ENCODE peak calls at places on chromosomes 6 and 20, in ten cellular contexts. One of them, this sample, is unnamed. For H3K36me3 and H3K27me3, the result is how much of the 10 kb centered on the place peaks cover.

GRCh38 chr6:169707772-169708171 is 5.8 kb downstream of the C6orf120 start:
- DNase-seq in CD8-positive, alpha-beta memory T cell: no peak
- DNase-seq in transverse colon: no peak
- DNase-seq in brain microvascular endothelial cell: no peak
- DNase-seq in lower lobe of right lung: no peak
- DNase-seq in body of pancreas: no peak
- DNase-seq in DND-41: no peak
- DNase-seq in IMR-90: no peak
- DNase-seq in bronchial epithelial cell: no peak
- DNase-seq in fibroblast of lung: no peak
- DNase-seq in this sample: no peak

GRCh38 chr6:108083349-108083748 is 8.8 kb upstream of the OSTM1 start:
- DNase-seq in bronchial epithelial cell: no peak
- DNase-seq in CD8-positive, alpha-beta memory T cell: no peak
- DNase-seq in body of pancreas: no peak
- DNase-seq in brain microvascular endothelial cell: no peak
- DNase-seq in DND-41: no peak
- DNase-seq in transverse colon: no peak
- DNase-seq in IMR-90: no peak
- DNase-seq in fibroblast of lung: no peak
- DNase-seq in lower lobe of right lung: no peak
- DNase-seq in this sample: no peak

GRCh38 chr6:87151786-87152527 is 3.4 kb upstream of the ZNF292 start:
- DNase-seq in lower lobe of right lung: peak
- DNase-seq in body of pancreas: peak
- DNase-seq in fibroblast of lung: peak
- DNase-seq in CD8-positive, alpha-beta memory T cell: peak
- DNase-seq in transverse colon: peak
- DNase-seq in bronchial epithelial cell: no peak
- DNase-seq in DND-41: no peak
- DNase-seq in brain microvascular endothelial cell: peak
- DNase-seq in IMR-90: peak
- DNase-seq in this sample: no peak

GRCh38 chr6:39411465-39411864 is 89.0 kb upstream of the KCNK16 start:
- DNase-seq in IMR-90: peak
- DNase-seq in lower lobe of right lung: no peak
- DNase-seq in body of pancreas: no peak
- DNase-seq in bronchial epithelial cell: peak
- DNase-seq in brain microvascular endothelial cell: peak
- DNase-seq in DND-41: no peak
- DNase-seq in CD8-positive, alpha-beta memory T cell: no peak
- DNase-seq in transverse colon: no peak
- DNase-seq in fibroblast of lung: no peak
- DNase-seq in this sample: no peak

GRCh38 chr6:169589699-169590257 is 112.1 kb downstream of the WDR27 start:
- DNase-seq in CD8-positive, alpha-beta memory T cell: no peak
- DNase-seq in DND-41: no peak
- DNase-seq in bronchial epithelial cell: peak
- DNase-seq in IMR-90: no peak
- DNase-seq in lower lobe of right lung: no peak
- DNase-seq in body of pancreas: no peak
- DNase-seq in transverse colon: no peak
- DNase-seq in brain microvascular endothelial cell: no peak
- DNase-seq in fibroblast of lung: no peak
- DNase-seq in this sample: no peak

GRCh38 chr6:56956481-56956880 is 1.6 kb downstream of the BEND6 start:
- DNase-seq in body of pancreas: no peak
- DNase-seq in bronchial epithelial cell: no peak
- DNase-seq in DND-41: no peak
- DNase-seq in transverse colon: no peak
- DNase-seq in CD8-positive, alpha-beta memory T cell: no peak
- DNase-seq in fibroblast of lung: no peak
- DNase-seq in lower lobe of right lung: no peak
- DNase-seq in brain microvascular endothelial cell: no peak
- DNase-seq in IMR-90: no peak
- DNase-seq in this sample: no peak

GRCh38 chr6:129617986-129618385 is 92.0 kb downstream of the ARHGAP18 start:
- DNase-seq in IMR-90: no peak
- DNase-seq in brain microvascular endothelial cell: no peak
- DNase-seq in CD8-positive, alpha-beta memory T cell: no peak
- DNase-seq in fibroblast of lung: no peak
- DNase-seq in DND-41: no peak
- DNase-seq in transverse colon: no peak
- DNase-seq in bronchial epithelial cell: no peak
- DNase-seq in lower lobe of right lung: no peak
- DNase-seq in body of pancreas: no peak
- DNase-seq in this sample: no peak

GRCh38 chr6:14001329-14002012 is 76.7 kb downstream of the RNF182 start:
- DNase-seq in IMR-90: peak
- DNase-seq in CD8-positive, alpha-beta memory T cell: no peak
- DNase-seq in fibroblast of lung: peak
- DNase-seq in brain microvascular endothelial cell: peak
- DNase-seq in body of pancreas: peak
- DNase-seq in transverse colon: no peak
- DNase-seq in bronchial epithelial cell: peak
- DNase-seq in DND-41: no peak
- DNase-seq in lower lobe of right lung: no peak
- DNase-seq in this sample: peak

GRCh38 chr6:7897461-7898192 is 13.0 kb downstream of the TXNDC5 start:
- DNase-seq in IMR-90: no peak
- DNase-seq in body of pancreas: no peak
- DNase-seq in brain microvascular endothelial cell: no peak
- DNase-seq in CD8-positive, alpha-beta memory T cell: no peak
- DNase-seq in lower lobe of right lung: no peak
- DNase-seq in fibroblast of lung: no peak
- DNase-seq in DND-41: no peak
- DNase-seq in transverse colon: no peak
- DNase-seq in bronchial epithelial cell: no peak
- DNase-seq in this sample: no peak

GRCh38 chr6:136873733-136874132 is 48.4 kb upstream of the SLC35D3 start:
- DNase-seq in bronchial epithelial cell: no peak
- DNase-seq in lower lobe of right lung: no peak
- DNase-seq in IMR-90: no peak
- DNase-seq in body of pancreas: no peak
- DNase-seq in CD8-positive, alpha-beta memory T cell: no peak
- DNase-seq in brain microvascular endothelial cell: no peak
- DNase-seq in fibroblast of lung: peak
- DNase-seq in transverse colon: no peak
- DNase-seq in DND-41: no peak
- DNase-seq in this sample: no peak

GRCh38 chr6:63347599-63347998 is 27.8 kb upstream of the LGSN start:
- DNase-seq in CD8-positive, alpha-beta memory T cell: no peak
- DNase-seq in lower lobe of right lung: no peak
- DNase-seq in brain microvascular endothelial cell: peak
- DNase-seq in fibroblast of lung: peak
- DNase-seq in IMR-90: peak
- DNase-seq in bronchial epithelial cell: peak
- DNase-seq in body of pancreas: no peak
- DNase-seq in DND-41: no peak
- DNase-seq in transverse colon: no peak
- DNase-seq in this sample: peak

GRCh38 chr6:166433096-166433495 is 50.4 kb upstream of the MPC1 start:
- DNase-seq in brain microvascular endothelial cell: no peak
- DNase-seq in fibroblast of lung: no peak
- DNase-seq in DND-41: no peak
- DNase-seq in bronchial epithelial cell: no peak
- DNase-seq in CD8-positive, alpha-beta memory T cell: no peak
- DNase-seq in transverse colon: no peak
- DNase-seq in lower lobe of right lung: no peak
- DNase-seq in body of pancreas: no peak
- DNase-seq in IMR-90: no peak
- DNase-seq in this sample: no peak

GRCh38 chr20:45910670-45911485 is 1.1 kb downstream of the PLTP start:
- DNase-seq in brain microvascular endothelial cell: peak
- DNase-seq in body of pancreas: peak
- DNase-seq in lower lobe of right lung: peak
- DNase-seq in IMR-90: peak
- DNase-seq in fibroblast of lung: peak
- DNase-seq in bronchial epithelial cell: peak
- DNase-seq in transverse colon: peak
- DNase-seq in DND-41: peak
- DNase-seq in CD8-positive, alpha-beta memory T cell: peak
- DNase-seq in this sample: peak

GRCh38 chr6:83132121-83132520 is 60.9 kb downstream of the PGM3 start:
- DNase-seq in DND-41: no peak
- DNase-seq in body of pancreas: no peak
- DNase-seq in lower lobe of right lung: no peak
- DNase-seq in fibroblast of lung: no peak
- DNase-seq in bronchial epithelial cell: no peak
- DNase-seq in transverse colon: no peak
- DNase-seq in IMR-90: no peak
- DNase-seq in brain microvascular endothelial cell: no peak
- DNase-seq in CD8-positive, alpha-beta memory T cell: no peak
- DNase-seq in this sample: no peak

GRCh38 chr6:52407467-52407866 is 12.7 kb upstream of the EFHC1 start:
- DNase-seq in lower lobe of right lung: no peak
- DNase-seq in IMR-90: peak
- DNase-seq in body of pancreas: peak
- DNase-seq in DND-41: peak
- DNase-seq in CD8-positive, alpha-beta memory T cell: peak
- DNase-seq in fibroblast of lung: peak
- DNase-seq in transverse colon: no peak
- DNase-seq in brain microvascular endothelial cell: peak
- DNase-seq in bronchial epithelial cell: peak
- DNase-seq in this sample: no peak

GRCh38 chr6:78999737-79000136 is 78.3 kb downstream of the PHIP start:
- DNase-seq in DND-41: no peak
- DNase-seq in lower lobe of right lung: no peak
- DNase-seq in brain microvascular endothelial cell: no peak
- DNase-seq in body of pancreas: no peak
- DNase-seq in bronchial epithelial cell: no peak
- DNase-seq in fibroblast of lung: peak
- DNase-seq in IMR-90: peak
- DNase-seq in transverse colon: no peak
- DNase-seq in CD8-positive, alpha-beta memory T cell: no peak
- DNase-seq in this sample: no peak
- H3K36me3 ChIP-seq in DND-41: half or more
- H3K36me3 ChIP-seq in lower lobe of right lung: half or more
- H3K36me3 ChIP-seq in brain microvascular endothelial cell: under half
- H3K36me3 ChIP-seq in body of pancreas: under half
- H3K36me3 ChIP-seq in bronchial epithelial cell: under half
- H3K36me3 ChIP-seq in fibroblast of lung: under half
- H3K36me3 ChIP-seq in IMR-90: under half
- H3K36me3 ChIP-seq in transverse colon: under half
- H3K36me3 ChIP-seq in CD8-positive, alpha-beta memory T cell: under half
- H3K36me3 ChIP-seq in this sample: under half

GRCh38 chr20:63540417-63541186 is 3.4 kb upstream of the PTK6 start:
- DNase-seq in body of pancreas: no peak
- DNase-seq in DND-41: no peak
- DNase-seq in lower lobe of right lung: no peak
- DNase-seq in transverse colon: no peak
- DNase-seq in fibroblast of lung: no peak
- DNase-seq in brain microvascular endothelial cell: no peak
- DNase-seq in bronchial epithelial cell: no peak
- DNase-seq in CD8-positive, alpha-beta memory T cell: no peak
- DNase-seq in IMR-90: peak
- DNase-seq in this sample: no peak

GRCh38 chr20:63543131-63543530 is 4.4 kb downstream of the SRMS start:
- DNase-seq in lower lobe of right lung: no peak
- DNase-seq in fibroblast of lung: no peak
- DNase-seq in body of pancreas: no peak
- DNase-seq in brain microvascular endothelial cell: no peak
- DNase-seq in transverse colon: no peak
- DNase-seq in IMR-90: no peak
- DNase-seq in bronchial epithelial cell: no peak
- DNase-seq in CD8-positive, alpha-beta memory T cell: no peak
- DNase-seq in DND-41: no peak
- DNase-seq in this sample: no peak

GRCh38 chr20:63541371-63541770 is 4.2 kb upstream of the PTK6 start:
- DNase-seq in lower lobe of right lung: no peak
- DNase-seq in transverse colon: no peak
- DNase-seq in CD8-positive, alpha-beta memory T cell: no peak
- DNase-seq in DND-41: no peak
- DNase-seq in body of pancreas: no peak
- DNase-seq in bronchial epithelial cell: no peak
- DNase-seq in fibroblast of lung: no peak
- DNase-seq in brain microvascular endothelial cell: no peak
- DNase-seq in IMR-90: no peak
- DNase-seq in this sample: no peak

GRCh38 chr20:63542696-63543095 is 4.9 kb downstream of the SRMS start:
- DNase-seq in CD8-positive, alpha-beta memory T cell: no peak
- DNase-seq in lower lobe of right lung: no peak
- DNase-seq in brain microvascular endothelial cell: no peak
- DNase-seq in IMR-90: no peak
- DNase-seq in DND-41: no peak
- DNase-seq in transverse colon: peak
- DNase-seq in bronchial epithelial cell: no peak
- DNase-seq in fibroblast of lung: no peak
- DNase-seq in body of pancreas: no peak
- DNase-seq in this sample: no peak

DNA sequence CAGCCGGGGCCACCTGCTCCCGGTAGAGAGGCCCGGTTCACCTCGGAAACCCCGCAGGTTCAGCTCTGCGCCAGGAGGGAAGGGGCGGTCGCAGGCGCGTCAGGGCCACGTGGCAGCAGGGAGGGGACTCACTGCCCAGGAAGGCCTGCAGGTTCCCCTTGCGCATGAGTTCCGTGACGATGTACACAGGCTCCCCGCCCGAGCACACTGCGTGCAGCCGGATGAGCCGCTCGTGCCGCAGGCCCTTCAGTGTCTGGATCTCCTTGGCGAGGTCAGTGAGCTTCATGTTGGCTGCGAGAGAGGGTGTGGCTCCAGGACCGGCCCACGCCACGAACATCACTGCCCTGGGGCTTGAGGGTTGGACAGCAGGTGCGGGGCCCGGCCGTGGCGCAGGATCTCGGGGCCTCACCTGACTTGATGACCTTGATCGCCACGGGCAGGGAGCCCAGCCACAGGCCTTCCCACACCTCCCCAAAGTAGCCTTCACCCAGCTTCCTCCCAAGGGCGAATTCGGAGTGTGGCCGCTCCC is 4.9 kb upstream of the PTK6 start:
- DNase-seq in transverse colon: peak
- DNase-seq in fibroblast of lung: no peak
- DNase-seq in lower lobe of right lung: no peak
- DNase-seq in IMR-90: no peak
- DNase-seq in bronchial epithelial cell: no peak
- DNase-seq in CD8-positive, alpha-beta memory T cell: no peak
- DNase-seq in brain microvascular endothelial cell: no peak
- DNase-seq in body of pancreas: no peak
- DNase-seq in DND-41: no peak
- DNase-seq in this sample: no peak
- H3K4me3 ChIP-seq in transverse colon: peak
- H3K4me3 ChIP-seq in fibroblast of lung: no peak
- H3K4me3 ChIP-seq in lower lobe of right lung: no peak
- H3K4me3 ChIP-seq in IMR-90: no peak
- H3K4me3 ChIP-seq in bronchial epithelial cell: no peak
- H3K4me3 ChIP-seq in CD8-positive, alpha-beta memory T cell: no peak
- H3K4me3 ChIP-seq in brain microvascular endothelial cell: no peak
- H3K4me3 ChIP-seq in body of pancreas: no peak
- H3K4me3 ChIP-seq in DND-41: no peak
- H3K4me3 ChIP-seq in this sample: no peak

GRCh38 chr6:1662532-1662931 is 52.8 kb downstream of the FOXC1 start:
- DNase-seq in CD8-positive, alpha-beta memory T cell: no peak
- DNase-seq in IMR-90: peak
- DNase-seq in body of pancreas: no peak
- DNase-seq in brain microvascular endothelial cell: no peak
- DNase-seq in transverse colon: no peak
- DNase-seq in lower lobe of right lung: no peak
- DNase-seq in bronchial epithelial cell: no peak
- DNase-seq in fibroblast of lung: no peak
- DNase-seq in DND-41: no peak
- DNase-seq in this sample: no peak
- H3K27me3 ChIP-seq in CD8-positive, alpha-beta memory T cell: under half
- H3K27me3 ChIP-seq in IMR-90: under half
- H3K27me3 ChIP-seq in body of pancreas: under half
- H3K27me3 ChIP-seq in brain microvascular endothelial cell: under half
- H3K27me3 ChIP-seq in transverse colon: under half
- H3K27me3 ChIP-seq in lower lobe of right lung: under half
- H3K27me3 ChIP-seq in bronchial epithelial cell: under half
- H3K27me3 ChIP-seq in fibroblast of lung: under half
- H3K27me3 ChIP-seq in DND-41: under half
- H3K27me3 ChIP-seq in this sample: under half

GRCh38 chr6:112145080-112145573 is 57.7 kb downstream of the FAM229B start:
- DNase-seq in DND-41: no peak
- DNase-seq in brain microvascular endothelial cell: no peak
- DNase-seq in IMR-90: no peak
- DNase-seq in fibroblast of lung: no peak
- DNase-seq in body of pancreas: no peak
- DNase-seq in bronchial epithelial cell: no peak
- DNase-seq in lower lobe of right lung: no peak
- DNase-seq in transverse colon: no peak
- DNase-seq in CD8-positive, alpha-beta memory T cell: no peak
- DNase-seq in this sample: no peak
- H3K36me3 ChIP-seq in DND-41: under half
- H3K36me3 ChIP-seq in brain microvascular endothelial cell: half or more
- H3K36me3 ChIP-seq in IMR-90: under half
- H3K36me3 ChIP-seq in fibroblast of lung: under half
- H3K36me3 ChIP-seq in body of pancreas: under half
- H3K36me3 ChIP-seq in bronchial epithelial cell: under half
- H3K36me3 ChIP-seq in lower lobe of right lung: half or more
- H3K36me3 ChIP-seq in transverse colon: under half
- H3K36me3 ChIP-seq in CD8-positive, alpha-beta memory T cell: under half
- H3K36me3 ChIP-seq in this sample: under half

This sample was measured in BJ.